ENCODE peak calls at places on chromosome 3, in six cellular contexts. V is lower lobe of right lung, Y is transverse colon, B is neural progenitor cell, Q is SK-N-SH, S is AG04450. K is an unnamed sample. For H3K9me3, the result is how much of the 10 kb centered on the place peaks cover.

GRCh38 chr3:185337231-185337816 is 25.6 kb upstream of the MAP3K13 start:
- DNase-seq in V (no peak), Y (no peak), Q (no peak), B (no peak), S (no peak), K (no peak)

GRCh38 chr3:54223063-54223462 is 100.7 kb downstream of the CACNA2D3 start:
- DNase-seq in S (no peak), Y (no peak), B (no peak), Q (no peak), V (no peak), K (no peak)

GRCh38 chr3:122942937-122943827 is 84.4 kb downstream of the SEMA5B start:
- DNase-seq in V (peak), Y (peak), B (peak), Q (peak), S (peak), K (no peak)

GRCh38 chr3:43497405-43497804 is 124.4 kb downstream of the ANO10 start:
- DNase-seq in V (no peak), S (no peak), Q (no peak), Y (no peak), B (peak), K (no peak)

GRCh38 chr3:43531835-43532234 is 90.0 kb downstream of the ANO10 start:
- DNase-seq in Y (no peak), B (no peak), V (no peak), Q (no peak), S (no peak), K (no peak)

GRCh38 chr3:172685331-172686214 is 25.3 kb downstream of the NCEH1 start:
- DNase-seq in Y (no peak), B (no peak), S (no peak), Q (no peak), V (no peak), K (no peak)

GRCh38 chr3:18098960-18099587 is 326.1 kb downstream of the SATB1 start:
- DNase-seq in S (peak), B (no peak), Y (no peak), Q (no peak), V (no peak), K (no peak)

GRCh38 chr3:177322846-177323245 is 125.6 kb upstream of the TBL1XR1 start:
- DNase-seq in Q (no peak), S (no peak), B (no peak), Y (no peak), V (no peak), K (no peak)

DNA sequence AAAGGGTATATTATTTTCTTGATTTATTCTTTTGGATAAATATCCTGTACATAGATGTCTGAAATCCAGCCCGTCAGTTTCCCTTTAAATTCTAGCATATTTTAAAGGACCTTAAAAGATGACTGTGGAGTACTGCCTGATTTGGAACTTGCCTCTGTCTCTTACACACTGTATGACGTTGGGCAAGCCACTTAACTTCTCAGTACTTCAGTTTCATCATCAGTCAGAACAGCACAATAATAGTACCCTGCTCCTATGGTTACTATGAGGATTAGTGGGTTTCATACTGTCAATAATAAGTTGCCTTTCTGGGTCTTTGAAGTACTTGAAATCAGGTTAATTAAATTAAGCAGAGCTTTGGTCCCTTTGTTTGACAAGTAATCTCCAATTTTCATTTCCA is 374.3 kb downstream of the TIGIT start:
- DNase-seq in Q (no peak), Y (no peak), B (no peak), V (no peak), S (no peak), K (no peak)
- H3K27ac ChIP-seq in Q (no peak), Y (no peak), B (no peak), V (no peak), S (no peak), K (no peak)

GRCh38 chr3:481680-482079 is 285.1 kb downstream of the CHL1 start:
- DNase-seq in V (no peak), Q (peak), Y (no peak), B (no peak), S (no peak), K (no peak)
- TF ChIP-seq CTCF in V (no peak), Q (peak), Y (no peak), B (peak), S (peak), K (no peak)

DNA sequence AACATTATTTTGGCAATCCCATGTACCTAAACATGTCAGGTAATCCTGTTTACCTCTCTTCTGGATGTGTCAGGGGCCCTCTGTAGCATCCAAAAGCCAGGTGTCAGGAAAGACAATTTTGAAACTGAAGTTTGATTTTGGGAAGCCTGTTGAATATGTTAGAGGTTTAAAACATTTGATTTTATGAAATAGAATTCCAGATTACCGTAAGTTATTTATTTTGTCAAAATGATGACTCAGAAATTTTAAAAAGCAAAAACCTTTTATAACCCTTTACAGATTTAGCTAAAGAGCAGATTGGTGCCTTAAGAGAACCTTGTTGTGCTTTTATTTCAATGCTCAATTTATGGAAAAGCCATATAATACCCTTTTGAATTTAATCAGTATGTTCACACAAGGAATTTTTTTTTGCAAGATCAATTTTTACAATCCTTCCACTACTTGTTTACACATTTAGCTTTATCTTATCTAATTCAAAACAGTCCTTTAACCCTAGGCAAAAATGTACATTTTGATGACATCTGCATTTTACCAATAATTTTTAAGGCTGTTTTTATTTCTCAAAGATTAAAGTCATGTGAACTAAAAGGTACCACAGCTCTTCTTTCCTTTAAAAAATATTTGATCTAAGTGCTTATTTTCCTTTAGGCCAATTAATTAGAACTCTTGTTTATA is 10.0 kb downstream of the KIF15 start:
- DNase-seq in S (no peak), B (no peak), V (no peak), Q (no peak), Y (no peak), K (no peak)
- H3K9me3 ChIP-seq in S (under half), B (under half), V (under half), Q (under half), Y (under half), K (under half)

GRCh38 chr3:65557915-65558564 is 480.7 kb downstream of the MAGI1 start:
- DNase-seq in S (no peak), B (no peak), V (no peak), Y (no peak), Q (no peak), K (no peak)

GRCh38 chr3:65560133-65560532 is 478.6 kb downstream of the MAGI1 start:
- DNase-seq in B (no peak), S (no peak), V (no peak), Y (no peak), Q (no peak), K (no peak)

GRCh38 chr3:65558821-65559220 is 479.9 kb downstream of the MAGI1 start:
- DNase-seq in S (no peak), V (no peak), Q (no peak), Y (no peak), B (peak), K (no peak)

GRCh38 chr3:65560901-65561300 is 477.8 kb downstream of the MAGI1 start:
- DNase-seq in S (no peak), B (no peak), Y (no peak), V (no peak), Q (no peak), K (no peak)

DNA sequence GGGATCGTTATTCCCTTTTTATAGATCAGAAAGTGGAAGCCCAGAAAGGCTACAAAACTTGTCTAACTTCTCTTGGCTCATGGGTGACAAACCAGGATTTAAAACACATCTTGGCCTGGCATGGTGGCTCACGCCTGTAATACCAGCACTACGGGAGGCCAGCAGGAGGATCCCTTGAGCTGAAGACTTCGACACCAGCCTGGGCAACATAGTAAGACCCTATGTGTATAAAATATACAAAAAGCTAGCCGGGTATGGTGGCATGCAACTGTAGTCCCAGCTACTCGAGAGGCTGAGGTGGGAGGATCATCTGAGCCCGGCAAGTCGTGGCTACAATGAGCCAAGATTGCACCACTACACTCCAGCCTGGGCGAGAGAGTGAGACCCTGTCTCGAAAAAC is 479.1 kb downstream of the MAGI1 start:
- DNase-seq in S (no peak), Q (no peak), B (no peak), V (no peak), Y (no peak), K (no peak)
- H3K27ac ChIP-seq in S (no peak), Q (no peak), B (no peak), V (no peak), Y (no peak), K (no peak)